ENCODE peak calls at places on chromosomes 7 and 10, in four cellular contexts. B, M, Z and J are unnamed samples.

GRCh38 chr10:30000802-30001571 is 58.4 kb downstream of the JCAD start:
- DNase-seq in Z (no peak), M (no peak), B (no peak), J (peak)

GRCh38 chr7:97218767-97219166 is 101.3 kb downstream of the SDHAF3 start:
- DNase-seq in M (no peak), Z (no peak), B (no peak), J (no peak)

GRCh38 chr10:114445332-114445731 is 41.0 kb upstream of the AFAP1L2 start:
- DNase-seq in M (no peak), Z (no peak), B (no peak), J (no peak)

GRCh38 chr7:28579571-28579970 is 167.3 kb downstream of the CREB5 start:
- DNase-seq in Z (no peak), B (no peak), M (no peak), J (no peak)

GRCh38 chr10:119314486-119314885 is 107.1 kb downstream of the GRK5 start:
- DNase-seq in Z (no peak), B (no peak), M (no peak), J (no peak)

GRCh38 chr10:96695975-96696634 is 24.2 kb downstream of the PIK3AP1 start:
- DNase-seq in B (no peak), M (no peak), Z (no peak), J (no peak)

GRCh38 chr10:25747038-25747437 is 187.0 kb upstream of the MYO3A start:
- DNase-seq in Z (no peak), M (no peak), B (no peak), J (no peak)

GRCh38 chr7:99562114-99562784 is 3.8 kb downstream of the ZNF655 start:
- DNase-seq in M (no peak), B (no peak), Z (no peak), J (no peak)

GRCh38 chr10:102586858-102587257 is 57.4 kb upstream of the TRIM8 start:
- DNase-seq in M (no peak), B (no peak), Z (no peak), J (no peak)

GRCh38 chr7:46478046-46478445 is 557.0 kb upstream of the IGFBP3 start:
- DNase-seq in B (no peak), Z (no peak), M (no peak), J (no peak)

GRCh38 chr7:151125459-151125834 is 39.2 kb downstream of the AGAP3 start:
- DNase-seq in M (no peak), B (no peak), Z (peak), J (no peak)

GRCh38 chr7:24898691-24899090 is 81.3 kb downstream of the OSBPL3 start:
- DNase-seq in Z (no peak), B (no peak), M (no peak), J (no peak)

GRCh38 chr7:5482020-5482498 is 58.4 kb upstream of the TNRC18 start:
- DNase-seq in M (no peak), Z (no peak), B (no peak), J (no peak)

GRCh38 chr7:62361-63116 is 129.8 kb upstream of the FAM20C start:
- DNase-seq in M (no peak), B (no peak), Z (no peak), J (no peak)

GRCh38 chr7:61576-62360 is 130.6 kb upstream of the FAM20C start:
- DNase-seq in M (no peak), Z (no peak), B (no peak), J (no peak)

GRCh38 chr7:64098-64521 is 128.3 kb upstream of the FAM20C start:
- DNase-seq in Z (peak), M (peak), B (no peak), J (peak)

GRCh38 chr7:63521-64021 is 128.8 kb upstream of the FAM20C start:
- DNase-seq in Z (no peak), B (no peak), M (no peak), J (no peak)

GRCh38 chr7:63117-63480 is 129.3 kb upstream of the FAM20C start:
- DNase-seq in M (no peak), B (no peak), Z (no peak), J (no peak)
- TF ChIP-seq ETV6 in M (no peak), B (no peak), Z (no peak), J (no peak)

GRCh38 chr7:82081644-82082224 is 311.9 kb upstream of the HGF start:
- DNase-seq in B (no peak), M (no peak), Z (peak), J (no peak)
- TF ChIP-seq ETV6 in B (no peak), M (no peak), Z (no peak), J (no peak)

GRCh38 chr7:157527686-157528085 is 190.9 kb downstream of the DNAJB6 start:
- DNase-seq in Z (no peak), B (no peak), M (no peak), J (no peak)

GRCh38 chr7:157526604-157527003 is 189.8 kb downstream of the DNAJB6 start:
- DNase-seq in M (no peak), Z (no peak), B (no peak), J (no peak)

GRCh38 chr7:157529768-157530560 is 193.2 kb downstream of the DNAJB6 start:
- DNase-seq in B (no peak), Z (peak), M (no peak), J (no peak)

GRCh38 chr7:157527235-157527634 is 190.4 kb downstream of the DNAJB6 start:
- DNase-seq in B (no peak), M (no peak), Z (no peak), J (no peak)

DNA sequence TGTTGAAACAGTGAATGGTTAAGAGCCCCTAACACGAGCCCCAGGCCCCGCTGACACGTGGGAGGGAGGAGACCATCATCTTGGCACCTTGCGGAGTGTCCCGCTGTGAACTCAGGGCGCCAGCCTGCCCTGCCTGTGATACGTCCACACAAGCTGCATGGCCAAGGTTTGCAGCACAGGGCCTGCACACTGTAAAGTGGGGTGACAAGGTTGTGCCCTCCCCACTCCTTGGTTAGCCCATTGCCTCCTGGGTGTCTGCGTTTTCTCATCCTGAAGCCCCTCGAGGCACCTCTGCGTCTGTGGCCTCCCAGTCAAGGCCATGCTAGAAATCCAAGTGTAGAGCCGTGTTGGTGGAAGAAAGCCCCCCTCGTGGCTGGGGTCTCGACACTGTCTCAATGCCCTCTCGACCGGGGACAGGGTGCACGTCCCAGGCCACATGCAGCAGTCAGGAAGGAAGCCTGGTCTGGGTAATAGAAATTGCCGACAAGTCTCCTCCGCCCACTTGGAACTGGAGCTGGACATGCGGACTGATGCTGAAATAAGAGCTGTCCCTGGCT is 192.1 kb downstream of the DNAJB6 start:
- DNase-seq in Z (peak), B (no peak), M (no peak), J (no peak)
- TF ChIP-seq ETV6 in Z (no peak), B (no peak), M (no peak), J (no peak)

GRCh38 chr10:50576995-50577394 is 46.8 kb downstream of the SGMS1 start:
- DNase-seq in B (no peak), Z (no peak), M (no peak), J (no peak)

GRCh38 chr10:50574932-50575331 is 48.8 kb downstream of the SGMS1 start:
- DNase-seq in B (no peak), M (no peak), Z (no peak), J (no peak)

GRCh38 chr10:50577681-50578350 is 45.9 kb downstream of the SGMS1 start:
- DNase-seq in Z (no peak), B (no peak), M (peak), J (no peak)

GRCh38 chr10:50575477-50576244 is 48.1 kb downstream of the SGMS1 start:
- DNase-seq in Z (no peak), M (no peak), B (no peak), J (no peak)

DNA sequence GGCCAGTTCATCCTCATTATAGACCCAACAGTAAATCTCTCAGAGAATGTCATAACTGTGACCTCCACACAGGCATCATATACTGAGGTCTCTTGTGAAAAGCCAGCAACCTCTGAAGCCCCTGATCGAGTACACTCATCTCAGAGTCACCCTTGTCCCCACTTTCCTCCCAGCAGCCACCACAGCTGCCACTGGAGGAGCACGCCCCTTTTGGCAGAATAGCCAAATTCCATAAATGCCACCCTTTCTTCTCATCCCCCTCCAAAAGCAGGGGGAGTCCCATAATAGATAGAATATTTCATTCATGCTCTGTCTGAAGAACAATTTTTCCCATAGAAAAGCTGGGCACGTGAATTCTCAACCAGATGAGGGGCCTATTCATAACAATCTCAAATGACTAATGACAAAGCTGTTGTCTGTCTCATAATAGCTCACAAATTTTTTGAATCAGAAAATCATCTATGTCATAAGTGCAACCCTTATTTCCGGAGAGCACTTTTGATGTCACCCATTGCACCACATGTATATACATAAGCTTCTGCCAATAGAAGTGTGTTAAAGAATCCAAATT is 47.4 kb downstream of the SGMS1 start:
- DNase-seq in Z (no peak), B (no peak), M (no peak), J (no peak)
- TF ChIP-seq ETV6 in Z (no peak), B (no peak), M (no peak), J (no peak)

GRCh38 chr10:60082341-60083038 is 176.1 kb upstream of the CCDC6 start:
- DNase-seq in M (no peak), Z (no peak), B (no peak), J (no peak)
- TF ChIP-seq ETV6 in M (no peak), Z (no peak), B (no peak), J (no peak)

GRCh38 chr7:29831705-29832104 is 25.4 kb downstream of the WIPF3 start:
- DNase-seq in M (no peak), Z (no peak), B (no peak), J (no peak)

GRCh38 chr7:29826530-29826822 is 20.2 kb downstream of the WIPF3 start:
- DNase-seq in Z (no peak), B (no peak), M (no peak), J (no peak)

GRCh38 chr7:29826904-29827303 is 20.6 kb downstream of the WIPF3 start:
- DNase-seq in B (no peak), M (no peak), Z (no peak), J (no peak)

GRCh38 chr7:29825750-29826529 is 19.6 kb downstream of the WIPF3 start:
- DNase-seq in M (no peak), Z (no peak), B (peak), J (no peak)
- TF ChIP-seq ETV6 in M (no peak), Z (no peak), B (no peak), J (no peak)

GRCh38 chr10:99834410-99834809 is 52.0 kb downstream of the ABCC2 start:
- DNase-seq in B (no peak), Z (no peak), M (no peak), J (peak)
- TF ChIP-seq ETV6 in B (no peak), Z (no peak), M (no peak), J (no peak)